ENCODE peak calls at places on chromosome 16, in four cellular contexts. K, Y, Z and W are unnamed samples.

GRCh38 chr16:10250137-10250850 is 68.1 kb upstream of the GRIN2A start:
- DNase-seq in K (no peak), Y (no peak), Z (peak), W (no peak)

GRCh38 chr16:77191259-77191969 is 424 bp downstream of the MON1B start:
- DNase-seq in K (no peak), Y (peak), Z (no peak), W (no peak)

GRCh38 chr16:74601131-74601871 is 5.6 kb downstream of the GLG1 start:
- DNase-seq in K (no peak), Y (no peak), Z (peak), W (no peak)

GRCh38 chr16:2835638-2836493 is 5.8 kb downstream of the ZG16B start:
- DNase-seq in K (peak), Y (no peak), Z (peak), W (no peak)

GRCh38 chr16:15435216-15435864 is 952 bp downstream of the BMERB1 start:
- DNase-seq in K (no peak), Y (no peak), Z (peak), W (no peak)

GRCh38 chr16:67150058-67150832 is 553 bp downstream of the B3GNT9 start:
- DNase-seq in K (no peak), Y (peak), Z (no peak), W (no peak)

GRCh38 chr16:10037771-10038170 is 144.5 kb downstream of the GRIN2A start:
- DNase-seq in K (no peak), Y (no peak), Z (peak), W (no peak)

GRCh38 chr16:28845173-28846079 is 722 bp downstream of the TUFM start:
- DNase-seq in K (peak), Y (no peak), Z (peak), W (no peak)

GRCh38 chr16:6016530-6017184 is 919.1 kb upstream of the EEF2KMT start:
- DNase-seq in K (peak), Y (no peak), Z (peak), W (no peak)

GRCh38 chr16:49562228-49562627 is 188.6 kb downstream of the C16orf78 start:
- DNase-seq in K (no peak), Y (no peak), Z (no peak), W (no peak)

GRCh38 chr16:11386791-11387546 is 41.7 kb downstream of the RMI2 start:
- DNase-seq in K (peak), Y (peak), Z (no peak), W (no peak)
- TF ChIP-seq CTCF in K (peak), Y (peak), Z (no peak), W (peak)

GRCh38 chr16:57430955-57431354 is 16.2 kb downstream of the CIAPIN1 start:
- DNase-seq in K (no peak), Y (no peak), Z (no peak), W (no peak)

GRCh38 chr16:57424599-57424998 is 20.0 kb downstream of the CCL17 start:
- DNase-seq in K (no peak), Y (no peak), Z (no peak), W (no peak)

GRCh38 chr16:57427307-57427706 is 19.9 kb downstream of the CIAPIN1 start:
- DNase-seq in K (no peak), Y (no peak), Z (no peak), W (no peak)

GRCh38 chr16:57426356-57426755 is 20.8 kb downstream of the CIAPIN1 start:
- DNase-seq in K (no peak), Y (no peak), Z (no peak), W (no peak)

DNA sequence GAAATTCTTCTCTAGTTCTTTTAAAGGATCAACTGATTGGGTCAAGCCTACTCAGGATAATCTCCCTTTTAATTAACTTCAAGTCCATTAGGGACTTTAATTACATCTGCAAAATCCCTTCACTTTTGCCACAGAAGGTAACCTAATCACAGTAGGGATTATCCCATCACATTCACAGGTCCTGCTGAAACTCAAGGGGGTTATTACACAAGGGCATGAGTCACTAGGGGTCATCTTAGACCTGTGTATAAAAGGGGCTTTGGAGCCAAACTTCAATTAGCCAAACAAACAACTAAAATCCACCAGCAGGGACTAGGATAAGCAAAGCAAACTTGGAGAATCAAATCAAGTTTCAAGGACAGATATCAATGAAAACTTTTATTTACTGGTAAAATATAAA is 19.4 kb downstream of the CIAPIN1 start:
- DNase-seq in K (no peak), Y (no peak), Z (no peak), W (no peak)
- TF ChIP-seq CTCF in K (peak), Y (no peak), Z (no peak), W (no peak)

DNA sequence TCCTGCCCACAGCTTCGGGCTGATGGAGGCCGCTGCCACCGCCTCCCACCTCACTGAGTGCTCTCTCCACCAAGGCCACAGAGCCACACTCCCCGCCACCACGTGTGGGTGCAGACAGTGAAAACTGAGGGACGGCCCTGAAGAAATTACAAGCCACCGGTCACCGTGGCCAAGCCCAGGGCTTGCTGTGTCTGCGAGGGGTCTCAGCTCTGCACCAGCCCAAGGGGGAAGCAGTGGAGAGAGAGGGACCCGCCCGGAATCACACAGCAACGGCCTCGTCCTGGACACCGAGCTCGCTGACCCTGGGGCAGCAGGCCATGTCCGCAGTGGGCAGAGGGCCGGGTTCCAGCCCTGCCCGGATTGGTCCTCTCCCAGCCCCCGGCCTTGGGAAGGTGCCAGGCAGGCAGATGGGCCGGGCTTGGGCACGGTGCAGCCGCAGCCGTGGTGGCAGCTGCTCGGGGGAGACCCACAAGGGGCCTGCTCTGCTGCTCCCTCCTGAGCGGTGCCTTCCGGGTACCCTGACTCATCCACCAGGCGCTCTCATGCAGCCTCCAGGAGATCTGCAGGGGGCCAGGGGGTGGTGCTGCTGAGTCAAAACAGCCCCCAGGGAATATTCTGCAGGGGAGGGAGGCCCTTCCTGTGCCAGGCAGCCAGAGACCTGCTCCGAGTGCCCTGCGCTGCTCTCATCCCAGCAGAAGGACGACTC is 52.0 kb downstream of the CBFA2T3 start:
- DNase-seq in K (peak), Y (no peak), Z (peak), W (no peak)
- TF ChIP-seq CTCF in K (peak), Y (peak), Z (peak), W (no peak)

DNA sequence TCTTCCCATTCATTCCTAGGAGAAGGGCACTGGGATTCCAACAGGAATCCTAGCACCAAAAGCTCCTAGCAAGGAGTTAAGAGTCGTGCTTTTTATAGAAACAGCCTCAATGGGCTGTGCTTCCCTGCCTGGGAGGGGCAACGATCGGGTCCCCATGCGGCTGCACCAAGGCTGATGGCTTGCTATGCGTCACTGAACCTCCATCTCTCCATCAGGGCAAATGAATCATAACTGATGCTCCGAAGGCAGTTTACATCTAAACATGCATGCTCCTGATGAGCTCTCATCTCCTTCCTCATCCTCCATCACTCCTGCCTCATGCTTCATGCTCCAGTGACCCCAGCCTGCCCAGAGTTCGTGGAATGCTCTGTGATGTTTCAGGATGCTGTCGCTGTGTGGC is 270.5 kb downstream of the FOXL1 start:
- DNase-seq in K (no peak), Y (no peak), Z (no peak), W (no peak)
- TF ChIP-seq CTCF in K (no peak), Y (no peak), Z (no peak), W (no peak)